ENCODE peak calls at places on chromosomes 3 and 15, in five cellular contexts. O, D, V, K and E are unnamed samples.

GRCh38 chr3:50516048-50516871 is 12.8 kb upstream of the CACNA2D2 start:
- DNase-seq in D (no peak), V (no peak), K (no peak), O (peak), E (peak)

GRCh38 chr15:42267286-42267685 is 5.7 kb upstream of the GANC start:
- DNase-seq in K (no peak), V (no peak), O (no peak), D (no peak), E (no peak)

GRCh38 chr3:43213631-43214030 is 72.7 kb upstream of the SNRK start:
- DNase-seq in O (no peak), V (no peak), D (no peak), K (no peak), E (no peak)

GRCh38 chr3:135688003-135688402 is 277.5 kb upstream of the PPP2R3A start:
- DNase-seq in V (no peak), K (no peak), D (no peak), O (no peak), E (no peak)

GRCh38 chr3:126396536-126396935 is 1.8 kb downstream of the CFAP100 start:
- DNase-seq in O (no peak), V (no peak), K (no peak), D (no peak), E (no peak)

GRCh38 chr3:185207931-185208746 is 45.7 kb downstream of the EHHADH start:
- DNase-seq in D (no peak), V (peak), K (no peak), O (no peak), E (no peak)

GRCh38 chr3:142278451-142278850 is 53.1 kb upstream of the GK5 start:
- DNase-seq in O (no peak), K (no peak), D (no peak), V (no peak), E (no peak)

GRCh38 chr15:27495963-27496459 is 525.0 kb downstream of the GABRG3 start:
- DNase-seq in K (no peak), O (no peak), V (no peak), D (no peak), E (no peak)

GRCh38 chr3:46542801-46543201 is 23.3 kb downstream of the LRRC2 start:
- DNase-seq in D (no peak), K (no peak), O (no peak), V (no peak), E (no peak)

GRCh38 chr15:41284425-41285177 is 47.8 kb downstream of the OIP5 start:
- DNase-seq in V (no peak), D (no peak), K (peak), O (no peak), E (peak)

GRCh38 chr3:16130066-16130465 is 44.4 kb upstream of the GALNT15 start:
- DNase-seq in O (no peak), D (no peak), V (no peak), K (no peak), E (no peak)

GRCh38 chr15:33114484-33114767 is 80.1 kb downstream of the FMN1 start:
- DNase-seq in D (no peak), O (no peak), V (no peak), K (no peak), E (no peak)

GRCh38 chr3:65851827-65852226 is 186.9 kb downstream of the MAGI1 start:
- DNase-seq in O (no peak), V (no peak), D (no peak), K (no peak), E (no peak)

GRCh38 chr3:29430558-29430971 is 149.7 kb downstream of the RBMS3 start:
- DNase-seq in O (no peak), D (no peak), V (no peak), K (no peak), E (no peak)

GRCh38 chr3:179852117-179852886 is 184.4 kb downstream of the PEX5L start:
- DNase-seq in V (no peak), D (no peak), K (no peak), O (no peak), E (no peak)

GRCh38 chr15:68598171-68599152 is 19.7 kb downstream of the CORO2B start:
- DNase-seq in K (no peak), D (no peak), V (no peak), O (no peak), E (no peak)

GRCh38 chr3:71389911-71390573 is 193.5 kb downstream of the FOXP1 start:
- DNase-seq in V (no peak), D (no peak), K (no peak), O (no peak), E (no peak)

GRCh38 chr3:177739461-177739860 is 542.2 kb upstream of the TBL1XR1 start:
- DNase-seq in K (no peak), O (no peak), V (no peak), D (no peak), E (peak)

GRCh38 chr3:168220609-168221008 is 124.9 kb upstream of the GOLIM4 start:
- DNase-seq in D (no peak), K (no peak), O (no peak), V (no peak), E (no peak)

GRCh38 chr3:132435911-132436425 is 18.7 kb downstream of the DNAJC13 start:
- DNase-seq in V (no peak), K (no peak), D (no peak), O (no peak), E (no peak)

GRCh38 chr15:90184786-90185704 is 16.1 kb upstream of the SEMA4B start:
- DNase-seq in K (peak), D (peak), V (peak), O (peak), E (peak)

GRCh38 chr3:191356586-191357439 is 26.5 kb upstream of the UTS2B start:
- DNase-seq in V (no peak), K (no peak), O (no peak), D (no peak), E (no peak)

GRCh38 chr3:101848754-101849713 is at the start of gene NFKBIZ:
- DNase-seq in O (peak), K (peak), V (peak), D (peak), E (peak)
- TF ChIP-seq POLR2A in O (peak), K (peak), V (peak), D (peak), E (peak)

DNA sequence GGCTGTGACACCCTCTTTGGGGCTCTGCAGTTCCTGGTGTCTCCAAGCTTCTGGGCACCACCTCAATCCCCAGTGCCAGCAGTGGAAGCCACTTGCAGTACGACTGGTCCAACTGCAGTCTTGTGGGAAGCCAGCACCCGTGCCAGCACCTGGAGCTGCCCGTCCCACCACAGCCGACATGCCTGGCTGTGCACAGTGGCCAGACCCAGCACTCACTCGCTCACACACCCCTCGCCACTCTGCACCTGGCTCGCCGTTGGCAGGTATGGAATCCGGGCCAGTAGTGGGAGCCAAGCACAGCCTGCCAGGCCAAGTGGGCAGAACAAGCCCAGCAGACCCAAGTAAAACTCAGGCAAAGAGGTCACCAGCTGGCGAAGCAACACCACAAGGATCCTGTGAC is 64.1 kb upstream of the IMPG2 start:
- DNase-seq in V (no peak), D (no peak), O (no peak), K (no peak), E (no peak)
- TF ChIP-seq POLR2A in V (no peak), D (no peak), O (no peak), K (no peak), E (no peak)

GRCh38 chr3:171542976-171543375 is 82.8 kb upstream of the TNIK start:
- DNase-seq in K (no peak), D (no peak), O (no peak), V (no peak), E (no peak)
- TF ChIP-seq POLR2A in K (no peak), D (no peak), O (no peak), V (no peak), E (no peak)

GRCh38 chr3:58463942-58464271 is 28.0 kb upstream of the KCTD6 start:
- DNase-seq in V (no peak), D (no peak), O (no peak), K (no peak), E (no peak)

GRCh38 chr3:58464875-58465274 is 27.0 kb upstream of the KCTD6 start:
- DNase-seq in K (no peak), V (no peak), D (no peak), O (no peak), E (no peak)

GRCh38 chr3:58466899-58467563 is 24.9 kb upstream of the KCTD6 start:
- DNase-seq in V (no peak), O (no peak), D (no peak), K (no peak), E (no peak)

GRCh38 chr3:58462829-58463180 is 29.1 kb upstream of the KCTD6 start:
- DNase-seq in O (no peak), V (no peak), K (no peak), D (no peak), E (no peak)

GRCh38 chr3:58463181-58463941 is 28.5 kb upstream of the KCTD6 start:
- DNase-seq in V (peak), D (peak), O (peak), K (peak), E (peak)
- TF ChIP-seq POLR2A in V (no peak), D (no peak), O (no peak), K (no peak), E (no peak)

GRCh38 chr3:11198495-11198894 is 44.2 kb downstream of the HRH1 start:
- DNase-seq in D (no peak), O (no peak), V (no peak), K (no peak), E (no peak)

GRCh38 chr3:11198070-11198469 is 43.8 kb downstream of the HRH1 start:
- DNase-seq in V (no peak), D (no peak), K (no peak), O (no peak), E (no peak)

GRCh38 chr3:11201246-11202024 is 47.1 kb downstream of the HRH1 start:
- DNase-seq in O (no peak), D (no peak), V (no peak), K (no peak), E (no peak)

GRCh38 chr3:11200679-11200952 is 46.3 kb downstream of the HRH1 start:
- DNase-seq in V (no peak), D (no peak), O (no peak), K (no peak), E (no peak)

DNA sequence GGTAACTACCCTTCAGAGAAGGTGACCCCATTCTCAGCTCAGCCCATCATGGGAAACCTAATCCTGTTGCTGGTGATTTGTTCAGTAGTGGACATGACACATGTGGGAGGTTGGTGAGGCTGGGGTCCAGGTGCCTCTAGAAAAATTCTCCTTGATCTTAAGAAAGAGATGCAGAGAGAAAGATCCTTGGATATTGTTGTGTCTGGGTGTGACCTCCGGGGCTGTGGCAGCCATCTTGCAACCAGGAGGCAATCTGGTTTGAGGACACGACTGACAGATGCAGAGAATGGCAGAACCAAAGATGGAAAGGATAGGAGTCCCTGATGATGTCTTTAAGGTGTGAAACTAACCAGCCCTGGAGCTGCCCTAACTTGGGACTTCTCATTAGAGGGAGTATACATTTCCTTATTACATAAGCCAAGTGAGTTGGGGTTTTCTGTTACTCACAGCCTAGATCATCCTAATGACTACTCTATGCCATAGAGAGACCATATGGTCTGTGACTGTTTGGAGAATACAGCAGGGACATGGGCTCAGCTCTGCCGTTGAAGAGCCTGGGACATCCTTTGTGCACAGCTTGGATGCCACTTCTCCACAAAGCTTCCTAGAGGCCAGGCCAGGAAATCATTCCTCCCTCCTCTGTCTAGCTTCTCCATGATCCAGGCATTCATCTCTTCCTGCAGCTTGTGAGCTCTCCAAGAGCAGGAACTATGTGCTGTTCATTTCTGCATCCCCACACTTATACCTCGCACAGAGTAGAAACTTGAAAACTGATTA is 45.8 kb downstream of the HRH1 start:
- DNase-seq in K (no peak), D (no peak), V (no peak), O (no peak), E (no peak)
- TF ChIP-seq POLR2A in K (no peak), D (no peak), V (no peak), O (no peak), E (no peak)

DNA sequence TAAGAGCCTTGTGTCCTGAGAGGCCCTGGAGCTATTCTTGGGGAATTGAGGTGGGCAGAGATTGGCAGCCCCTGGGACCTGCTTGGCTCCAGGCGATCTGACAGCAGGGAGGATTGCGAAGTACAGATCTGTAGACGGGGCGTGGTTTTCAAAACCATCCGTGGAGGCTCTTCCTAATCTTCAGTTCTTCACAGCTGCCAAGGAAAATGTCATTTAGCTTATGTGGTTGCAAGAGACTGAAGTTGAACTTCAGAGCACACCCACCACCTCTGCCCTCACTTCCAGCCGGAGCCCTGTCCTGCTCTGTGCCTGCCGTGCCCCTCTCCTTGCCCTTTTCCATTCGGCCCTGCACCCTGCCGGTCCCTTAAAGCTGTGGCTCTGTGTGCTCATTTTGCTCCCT is 12.9 kb downstream of the NISCH start:
- DNase-seq in K (no peak), V (no peak), O (no peak), D (no peak), E (no peak)
- TF ChIP-seq POLR2A in K (no peak), V (no peak), O (no peak), D (no peak), E (no peak)

GRCh38 chr3:44712455-44713075 is at the start of gene ZNF502:
- DNase-seq in K (peak), O (peak), D (peak), V (peak), E (peak)
- TF ChIP-seq POLR2A in K (no peak), O (no peak), D (no peak), V (no peak), E (no peak)

GRCh38 chr3:139098391-139098790 is 53.7 kb upstream of the PRR23C start:
- DNase-seq in K (no peak), V (no peak), D (no peak), O (no peak), E (no peak)

GRCh38 chr3:139093840-139094239 is 49.1 kb upstream of the PRR23C start:
- DNase-seq in D (no peak), V (no peak), K (no peak), O (no peak), E (no peak)

GRCh38 chr3:139095803-139096466 is 51.2 kb upstream of the PRR23C start:
- DNase-seq in K (no peak), V (no peak), D (no peak), O (no peak), E (no peak)

GRCh38 chr3:139099968-139100817 is 55.5 kb upstream of the PRR23C start:
- DNase-seq in V (no peak), D (no peak), K (no peak), O (no peak), E (no peak)

GRCh38 chr3:139096670-139097069 is 52.0 kb upstream of the PRR23C start:
- DNase-seq in V (no peak), D (no peak), O (no peak), K (no peak), E (no peak)
- TF ChIP-seq POLR2A in V (no peak), D (no peak), O (no peak), K (no peak), E (no peak)

GRCh38 chr3:39383913-39384664 is 919 bp downstream of the SLC25A38 start:
- DNase-seq in K (peak), D (peak), O (peak), V (peak), E (no peak)
- TF ChIP-seq POLR2A in K (peak), D (peak), O (peak), V (peak), E (peak)

GRCh38 chr3:122793568-122794416 is at the start of gene HSPBAP1:
- DNase-seq in D (peak), V (peak), K (peak), O (peak), E (no peak)
- TF ChIP-seq POLR2A in D (no peak), V (peak), K (peak), O (peak), E (peak)